ENCODE peak calls at places on chromosomes 16 and 17, in four cellular contexts. One of them, this sample, is unnamed.
A peak's percentile ranks its signal among the peaks of the same experiment; 100 is the strongest.

GRCh38 chr17:18315498-18316360 is 636 bp downstream of the SMCR8 start:
- DNase-seq in K562: no peak
- DNase-seq in SK-N-SH: no peak
- DNase-seq in HepG2: no peak
- DNase-seq in this sample: no peak

GRCh38 chr17:43402567-43402966 is 3.8 kb downstream of the ARL4D start:
- DNase-seq in K562: no peak
- DNase-seq in SK-N-SH: no peak
- DNase-seq in HepG2: peak; percentile 48
- DNase-seq in this sample: no peak

GRCh38 chr17:77770331-77771105 is 188.0 kb upstream of the TNRC6C start:
- DNase-seq in K562: peak; percentile 68
- DNase-seq in SK-N-SH: no peak
- DNase-seq in HepG2: no peak
- DNase-seq in this sample: no peak

GRCh38 chr17:1829189-1829578 is 518 bp downstream of the SMYD4 start:
- DNase-seq in K562: no peak
- DNase-seq in SK-N-SH: no peak
- DNase-seq in HepG2: peak; percentile 13
- DNase-seq in this sample: peak; percentile 23

GRCh38 chr17:17236295-17237025 is 508 bp downstream of the FLCN start:
- DNase-seq in K562: peak; percentile 64
- DNase-seq in SK-N-SH: no peak
- DNase-seq in HepG2: peak; percentile 50
- DNase-seq in this sample: peak; percentile 24

GRCh38 chr17:71460943-71461342 is 659.9 kb upstream of the SOX9 start:
- DNase-seq in K562: no peak
- DNase-seq in SK-N-SH: no peak
- DNase-seq in HepG2: no peak
- DNase-seq in this sample: peak; percentile 24

GRCh38 chr17:18920911-18921441 is 31.0 kb upstream of the SLC5A10 start:
- DNase-seq in K562: no peak
- DNase-seq in SK-N-SH: no peak
- DNase-seq in HepG2: peak; percentile 32
- DNase-seq in this sample: no peak

GRCh38 chr17:59651346-59651745 is 31.7 kb downstream of the CLTC start:
- DNase-seq in K562: no peak
- DNase-seq in SK-N-SH: no peak
- DNase-seq in HepG2: no peak
- DNase-seq in this sample: no peak

GRCh38 chr16:9932000-9932399 is 250.2 kb downstream of the GRIN2A start:
- DNase-seq in K562: no peak
- DNase-seq in SK-N-SH: no peak
- DNase-seq in HepG2: no peak
- DNase-seq in this sample: no peak

GRCh38 chr16:49283376-49284049 is 1.9 kb upstream of the CBLN1 start:
- DNase-seq in K562: no peak
- DNase-seq in SK-N-SH: no peak
- DNase-seq in HepG2: no peak
- DNase-seq in this sample: no peak

GRCh38 chr16:49281481-49281842 is at the start of gene CBLN1:
- DNase-seq in K562: no peak
- DNase-seq in SK-N-SH: no peak
- DNase-seq in HepG2: no peak
- DNase-seq in this sample: no peak

GRCh38 chr16:49280861-49281331 is 742 bp downstream of the CBLN1 start:
- DNase-seq in K562: no peak
- DNase-seq in SK-N-SH: peak; percentile 34
- DNase-seq in HepG2: no peak
- DNase-seq in this sample: no peak

GRCh38 chr16:49282690-49283375 is 1.2 kb upstream of the CBLN1 start:
- DNase-seq in K562: no peak
- DNase-seq in SK-N-SH: peak; percentile 78
- DNase-seq in HepG2: peak; percentile 12
- DNase-seq in this sample: peak; percentile 75

DNA sequence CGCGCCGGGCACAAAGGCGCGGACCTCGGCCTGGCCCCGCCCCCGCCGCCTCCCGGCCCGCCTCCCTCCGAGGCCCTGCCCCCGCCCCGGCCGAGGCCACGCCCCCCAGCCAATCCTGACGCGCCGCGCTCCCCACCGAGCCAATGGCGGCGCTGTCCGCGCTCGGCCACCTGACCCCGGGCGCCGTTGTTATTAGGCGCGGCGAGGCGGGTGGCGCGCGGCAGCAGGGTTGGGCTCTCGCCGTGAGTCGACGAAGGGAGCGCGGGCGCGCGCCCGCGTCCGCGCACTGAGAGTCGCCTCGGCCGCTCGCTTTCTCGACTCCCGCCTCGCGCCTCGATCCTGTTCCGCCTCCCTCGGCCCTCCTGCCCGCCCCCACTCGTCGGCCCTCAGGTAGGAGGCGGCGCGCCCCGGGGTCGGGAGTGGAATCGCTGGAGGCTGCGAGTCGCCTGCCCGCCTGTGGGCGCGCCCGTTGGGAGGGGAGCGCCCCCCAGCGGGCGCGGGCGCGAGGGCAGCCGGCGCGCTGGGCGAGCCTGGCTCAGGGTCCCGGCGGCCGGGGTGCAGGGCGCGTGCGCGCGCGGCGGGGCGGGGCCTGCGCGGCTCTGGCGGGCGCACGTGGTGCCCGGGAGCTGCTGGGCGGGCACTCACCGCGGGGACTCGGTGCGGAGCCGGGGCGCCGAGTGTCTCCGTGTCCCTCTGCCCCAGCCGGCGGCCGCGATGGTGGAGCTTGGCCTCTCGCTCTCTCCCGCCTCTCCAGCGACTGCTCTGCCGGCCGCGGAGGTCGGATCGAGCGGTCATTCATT is 405 bp upstream of the CBLN1 start:
- DNase-seq in K562: peak; percentile 92
- DNase-seq in SK-N-SH: peak; percentile 100
- DNase-seq in HepG2: no peak
- DNase-seq in this sample: peak; percentile 92
- TF ChIP-seq FOXJ3 in K562: no peak
- TF ChIP-seq FOXJ3 in SK-N-SH: no peak
- TF ChIP-seq FOXJ3 in HepG2: no peak
- TF ChIP-seq FOXJ3 in this sample: no peak

GRCh38 chr17:47776330-47777197 is 43.5 kb downstream of the TBX21 start:
- DNase-seq in K562: peak; percentile 70
- DNase-seq in SK-N-SH: peak; percentile 81
- DNase-seq in HepG2: peak; percentile 47
- DNase-seq in this sample: no peak

GRCh38 chr17:47778184-47778635 is 43.4 kb downstream of the OSBPL7 start:
- DNase-seq in K562: no peak
- DNase-seq in SK-N-SH: no peak
- DNase-seq in HepG2: no peak
- DNase-seq in this sample: peak; percentile 19

GRCh38 chr17:47775181-47775580 is 42.1 kb downstream of the TBX21 start:
- DNase-seq in K562: no peak
- DNase-seq in SK-N-SH: no peak
- DNase-seq in HepG2: no peak
- DNase-seq in this sample: no peak
- TF ChIP-seq FOXJ3 in K562: no peak
- TF ChIP-seq FOXJ3 in SK-N-SH: no peak
- TF ChIP-seq FOXJ3 in HepG2: no peak
- TF ChIP-seq FOXJ3 in this sample: no peak

GRCh38 chr16:50290856-50291255 is 24.5 kb downstream of the ADCY7 start:
- DNase-seq in K562: no peak
- DNase-seq in SK-N-SH: no peak
- DNase-seq in HepG2: no peak
- DNase-seq in this sample: no peak

GRCh38 chr16:50291719-50292565 is 25.6 kb downstream of the ADCY7 start:
- DNase-seq in K562: no peak
- DNase-seq in SK-N-SH: no peak
- DNase-seq in HepG2: peak; percentile 59
- DNase-seq in this sample: no peak

GRCh38 chr16:50288920-50289319 is 22.6 kb downstream of the ADCY7 start:
- DNase-seq in K562: no peak
- DNase-seq in SK-N-SH: no peak
- DNase-seq in HepG2: no peak
- DNase-seq in this sample: no peak

GRCh38 chr16:50292566-50292948 is 26.2 kb downstream of the ADCY7 start:
- DNase-seq in K562: no peak
- DNase-seq in SK-N-SH: no peak
- DNase-seq in HepG2: no peak
- DNase-seq in this sample: no peak

GRCh38 chr16:50289950-50290764 is 23.8 kb downstream of the ADCY7 start:
- DNase-seq in K562: no peak
- DNase-seq in SK-N-SH: no peak
- DNase-seq in HepG2: no peak
- DNase-seq in this sample: no peak
- TF ChIP-seq FOXJ3 in K562: no peak
- TF ChIP-seq FOXJ3 in SK-N-SH: no peak
- TF ChIP-seq FOXJ3 in HepG2: no peak
- TF ChIP-seq FOXJ3 in this sample: no peak

DNA sequence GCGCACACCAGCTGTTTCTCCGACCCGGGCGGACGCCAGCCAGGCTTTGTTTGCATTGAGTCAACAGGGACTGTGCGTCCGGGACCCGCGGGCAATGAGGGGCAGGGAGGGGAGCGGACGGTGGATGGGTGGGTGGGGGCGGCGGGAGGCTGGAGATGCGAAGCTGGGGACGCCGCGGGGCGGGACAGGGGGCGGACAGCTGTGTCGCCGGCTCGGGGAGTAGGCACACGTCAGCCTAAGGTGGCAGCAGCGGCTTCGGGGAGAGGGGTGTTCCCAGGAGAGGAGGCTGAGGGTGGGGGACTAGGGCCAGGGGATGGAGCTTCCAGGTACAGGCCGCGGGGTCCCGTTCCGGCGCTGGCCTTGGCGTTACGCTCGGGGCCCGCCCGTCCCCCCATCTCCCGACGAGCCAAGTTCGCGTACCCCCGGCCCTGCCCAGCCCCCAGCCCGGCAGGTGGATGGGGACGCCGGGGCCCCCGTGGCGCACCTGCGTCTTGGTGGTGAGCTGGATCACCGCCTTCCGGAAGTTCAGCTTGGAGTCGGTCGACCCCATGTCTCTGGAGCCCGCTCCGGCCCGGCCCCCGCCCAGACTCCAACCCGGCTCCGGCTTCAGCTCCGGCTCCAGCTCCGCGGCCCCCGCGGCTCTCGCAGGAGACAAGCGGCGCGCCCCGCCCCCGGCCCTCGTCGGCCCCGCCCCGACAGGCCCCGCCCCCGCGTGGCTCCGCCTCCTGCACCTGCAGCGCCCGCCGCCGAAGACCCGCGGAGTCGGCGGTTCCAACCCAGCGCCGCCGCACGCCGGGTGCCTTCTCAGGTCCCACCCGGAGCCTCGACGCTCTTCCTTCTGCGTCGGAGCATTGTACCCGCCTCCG is at the start of gene HID1:
- DNase-seq in K562: peak; percentile 80
- DNase-seq in SK-N-SH: peak; percentile 96
- DNase-seq in HepG2: peak; percentile 73
- DNase-seq in this sample: peak; percentile 89
- TF ChIP-seq FOXJ3 in K562: no peak
- TF ChIP-seq FOXJ3 in SK-N-SH: no peak
- TF ChIP-seq FOXJ3 in HepG2: no peak
- TF ChIP-seq FOXJ3 in this sample: no peak

GRCh38 chr17:31522284-31522931 is 130.9 kb downstream of the RAB11FIP4 start:
- DNase-seq in K562: no peak
- DNase-seq in SK-N-SH: no peak
- DNase-seq in HepG2: no peak
- DNase-seq in this sample: no peak
- TF ChIP-seq FOXJ3 in K562: no peak
- TF ChIP-seq FOXJ3 in SK-N-SH: no peak
- TF ChIP-seq FOXJ3 in HepG2: no peak
- TF ChIP-seq FOXJ3 in this sample: no peak

GRCh38 chr16:84941916-84942315 is 69.4 kb downstream of the ZDHHC7 start:
- DNase-seq in K562: no peak
- DNase-seq in SK-N-SH: no peak
- DNase-seq in HepG2: no peak
- DNase-seq in this sample: no peak
- TF ChIP-seq FOXJ3 in K562: no peak
- TF ChIP-seq FOXJ3 in SK-N-SH: no peak
- TF ChIP-seq FOXJ3 in HepG2: no peak
- TF ChIP-seq FOXJ3 in this sample: no peak

This sample was measured in WTC11.